ENCODE peak calls at places on chromosomes 2 and 18, in five cellular contexts. W is cardiac muscle cell, S is PC-3, N is ovary, P is thyroid gland. Y is an unnamed sample.

GRCh38 chr2:16546128-16546754 is 119.4 kb downstream of the CYRIA start:
- DNase-seq in W (peak; percentile 42), S (peak; percentile 48), N (no peak), P (peak; percentile 27), Y (no peak)

GRCh38 chr18:70998490-70998889 is 709.6 kb downstream of the SOCS6 start:
- DNase-seq in W (peak; percentile 41), S (peak; percentile 9), N (no peak), P (no peak), Y (no peak)

GRCh38 chr2:110114007-110114591 is 1.5 kb downstream of the MALL start:
- DNase-seq in W (no peak), S (peak; percentile 95), N (no peak), P (peak; percentile 69), Y (no peak)

GRCh38 chr2:65630643-65631042 is 198.2 kb upstream of the SPRED2 start:
- DNase-seq in W (peak; percentile 84), S (no peak), N (no peak), P (no peak), Y (no peak)

GRCh38 chr2:60486067-60486466 is 67.4 kb downstream of the BCL11A start:
- DNase-seq in W (no peak), S (no peak), N (no peak), P (no peak), Y (no peak)

GRCh38 chr18:46301081-46301480 is 196.9 kb downstream of the HAUS1 start:
- DNase-seq in W (no peak), S (no peak), N (no peak), P (no peak), Y (no peak)

GRCh38 chr18:39737869-39738268 is 2172.3 kb upstream of the CELF4 start:
- DNase-seq in W (no peak), S (no peak), N (no peak), P (no peak), Y (no peak)

GRCh38 chr18:13612111-13612997 is 114.0 kb downstream of the FAM210A start:
- DNase-seq in W (no peak), S (no peak), N (no peak), P (no peak), Y (peak; percentile 55)

GRCh38 chr2:45458909-45459563 is 152.0 kb downstream of the SRBD1 start:
- DNase-seq in W (peak; percentile 75), S (peak; percentile 86), N (no peak), P (peak; percentile 54), Y (no peak)

GRCh38 chr2:11697103-11697871 is 27.3 kb upstream of the NTSR2 start:
- DNase-seq in W (peak; percentile 78), S (peak; percentile 99), N (peak; percentile 68), P (peak; percentile 60), Y (no peak)

GRCh38 chr18:44731160-44731865 is 50.6 kb downstream of the SETBP1 start:
- DNase-seq in W (no peak), S (no peak), N (no peak), P (no peak), Y (no peak)

GRCh38 chr2:42105330-42106256 is 57.8 kb downstream of the PKDCC start:
- DNase-seq in W (no peak), S (no peak), N (no peak), P (peak; percentile 31), Y (no peak)

GRCh38 chr2:64721326-64721633 is 67.6 kb upstream of the SERTAD2 start:
- DNase-seq in W (no peak), S (no peak), N (no peak), P (no peak), Y (no peak)

GRCh38 chr18:23584019-23584970 is 2.0 kb downstream of the NPC1 start:
- DNase-seq in W (no peak), S (no peak), N (no peak), P (no peak), Y (no peak)

GRCh38 chr2:8680931-8681760 is 710 bp upstream of the ID2 start:
- DNase-seq in W (peak; percentile 89), S (peak; percentile 51), N (peak; percentile 52), P (peak; percentile 81), Y (no peak)

GRCh38 chr18:3814840-3815239 is 364.9 kb downstream of the TGIF1 start:
- DNase-seq in W (peak; percentile 42), S (peak; percentile 24), N (no peak), P (no peak), Y (no peak)

GRCh38 chr18:33577688-33578370 is at the start of gene ASXL3:
- DNase-seq in W (peak; percentile 14), S (no peak), N (peak; percentile 75), P (peak; percentile 81), Y (peak; percentile 61)

GRCh38 chr2:107334311-107334710 is 448.3 kb upstream of the ST6GAL2 start:
- DNase-seq in W (peak; percentile 16), S (no peak), N (no peak), P (no peak), Y (no peak)

DNA sequence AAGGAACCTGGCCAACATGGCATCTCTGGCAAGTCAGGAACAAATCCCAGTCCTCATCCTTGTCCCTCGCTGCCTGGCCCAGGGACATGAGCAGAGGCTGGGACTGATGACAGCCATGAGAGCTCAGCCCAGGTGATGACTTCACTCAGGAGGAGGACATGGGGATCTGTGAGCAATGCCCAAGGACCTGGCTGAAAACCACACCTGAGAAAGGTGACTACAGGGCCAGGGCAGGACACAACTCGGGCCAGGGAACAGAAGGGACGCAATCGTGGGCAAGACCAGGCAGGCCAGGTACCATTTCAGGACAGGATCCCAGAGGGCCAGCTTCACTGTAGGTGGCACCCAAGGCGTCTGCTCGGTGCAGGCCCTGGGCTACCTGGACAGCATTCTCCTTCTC is 141.3 kb downstream of the EIPR1 start:
- DNase-seq in W (no peak), S (no peak), N (no peak), P (no peak), Y (no peak)
- H3K27ac ChIP-seq in W (no peak overlapping the region), S (no peak overlapping the region), N (no peak overlapping the region), P (no peak overlapping the region), Y (no peak overlapping the region)

DNA sequence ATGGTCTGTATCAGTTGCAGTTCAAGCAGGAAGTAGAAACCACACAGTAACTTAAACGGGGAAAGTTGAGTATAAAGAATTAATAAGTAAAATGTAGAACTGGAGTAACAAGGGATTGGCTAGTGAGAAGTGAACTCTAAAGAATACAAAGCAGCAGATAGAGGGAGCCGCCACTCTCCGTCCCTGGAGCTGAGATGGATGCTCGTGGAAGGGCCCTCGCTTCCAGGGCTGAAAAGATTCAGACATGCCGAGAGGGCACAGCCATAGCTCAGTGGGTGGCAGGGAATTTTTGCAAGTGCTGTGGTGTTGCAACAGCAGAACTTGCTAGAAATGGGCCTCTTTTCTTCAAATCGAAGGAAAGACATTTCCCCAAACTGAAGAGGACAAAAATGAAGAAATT is 155.8 kb downstream of the COL6A3 start:
- DNase-seq in W (peak; percentile 51), S (no peak), N (peak; percentile 42), P (no peak), Y (no peak)
- H3K27ac ChIP-seq in W (no peak overlapping the region), S (no peak overlapping the region), N (peak overlapping the region; percentile 80), P (no peak overlapping the region), Y (no peak overlapping the region)

GRCh38 chr2:53500181-53500580 is 267.4 kb upstream of the CHAC2 start:
- DNase-seq in W (no peak), S (peak; percentile 22), N (no peak), P (peak; percentile 58), Y (no peak)

GRCh38 chr2:53498210-53498609 is 269.4 kb upstream of the CHAC2 start:
- DNase-seq in W (peak; percentile 20), S (peak; percentile 49), N (no peak), P (no peak), Y (no peak)

DNA sequence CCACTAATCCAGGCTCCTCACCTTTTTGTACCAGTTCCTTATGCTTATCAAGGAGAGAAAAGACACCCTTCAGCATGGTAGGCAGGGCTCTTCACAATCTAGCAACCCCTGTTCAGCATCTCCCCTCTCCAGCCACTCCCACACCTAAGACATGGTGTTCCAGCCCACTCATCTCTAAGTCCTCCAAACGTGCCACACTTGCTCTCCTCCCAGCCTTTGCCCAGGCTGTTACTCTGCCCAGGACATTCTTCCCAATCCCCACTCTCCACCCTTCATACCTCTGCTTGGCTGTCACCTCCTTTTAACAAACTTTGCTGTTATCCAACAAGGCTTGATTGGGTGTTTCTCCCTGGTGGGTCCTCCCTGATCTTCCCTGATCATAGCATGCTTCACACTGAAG is 270.6 kb upstream of the CHAC2 start:
- DNase-seq in W (no peak), S (no peak), N (no peak), P (no peak), Y (no peak)
- H3K27ac ChIP-seq in W (no peak overlapping the region), S (no peak overlapping the region), N (no peak overlapping the region), P (no peak overlapping the region), Y (no peak overlapping the region)

GRCh38 chr2:238261718-238262375 is 22.0 kb upstream of the HES6 start:
- DNase-seq in W (no peak), S (no peak), N (no peak), P (no peak), Y (no peak)

GRCh38 chr2:238263204-238264071 is 23.6 kb upstream of the HES6 start:
- DNase-seq in W (peak; percentile 96), S (peak; percentile 75), N (peak; percentile 87), P (peak; percentile 95), Y (peak; percentile 67)

GRCh38 chr2:238262496-238263122 is 22.8 kb upstream of the HES6 start:
- DNase-seq in W (no peak), S (no peak), N (no peak), P (no peak), Y (no peak)

GRCh38 chr2:238265605-238266004 is 22.8 kb downstream of the PER2 start:
- DNase-seq in W (no peak), S (no peak), N (no peak), P (no peak), Y (no peak)

GRCh38 chr2:238264072-238264460 is 24.2 kb upstream of the HES6 start:
- DNase-seq in W (no peak), S (no peak), N (no peak), P (no peak), Y (no peak)
- H3K27ac ChIP-seq in W (no peak overlapping the region), S (no peak overlapping the region), N (peak overlapping the region; percentile 17), P (peak overlapping the region; percentile 57), Y (no peak overlapping the region)